ENCODE peak calls at places on chromosome 14, in five cellular contexts. X is cardiac septum, H is fibroblast of pulmonary artery, A is NCI-H1417, F is neural progenitor cell. D is an unnamed sample.

GRCh38 chr14:50846171-50846880 is 15.4 kb upstream of the NIN start:
- DNase-seq in X (no peak), H (peak), A (no peak), F (no peak), D (no peak)

GRCh38 chr14:32933943-32934890 is 4.5 kb upstream of the NPAS3 start:
- DNase-seq in X (no peak), H (peak), A (peak), F (peak), D (no peak)

GRCh38 chr14:22646570-22647254 is 2.6 kb upstream of the OR6J1 start:
- DNase-seq in X (no peak), H (peak), A (no peak), F (no peak), D (no peak)

GRCh38 chr14:104140213-104140462 is 1.8 kb downstream of the KIF26A start:
- DNase-seq in X (no peak), H (no peak), A (no peak), F (no peak), D (no peak)

GRCh38 chr14:99248761-99249171 is 23.2 kb downstream of the BCL11B start:
- DNase-seq in X (no peak), H (no peak), A (no peak), F (no peak), D (no peak)

GRCh38 chr14:93171366-93171765 is 13.3 kb downstream of the MOAP1 start:
- DNase-seq in X (no peak), H (no peak), A (no peak), F (no peak), D (no peak)

GRCh38 chr14:77067632-77068514 is 30.2 kb upstream of the CIPC start:
- DNase-seq in X (no peak), H (peak), A (peak), F (peak), D (no peak)

GRCh38 chr14:29806124-29806517 is 121.5 kb downstream of the PRKD1 start:
- DNase-seq in X (no peak), H (no peak), A (no peak), F (no peak), D (no peak)

GRCh38 chr14:101917413-101918124 is 46.8 kb upstream of the DYNC1H1 start:
- DNase-seq in X (no peak), H (no peak), A (no peak), F (no peak), D (no peak)

GRCh38 chr14:104604461-104605449 is at the start of gene TMEM179:
- DNase-seq in X (no peak), H (peak), A (peak), F (peak), D (no peak)

GRCh38 chr14:100898935-100899840 is 4.3 kb downstream of the RTL1 start:
- DNase-seq in X (peak), H (peak), A (peak), F (peak), D (peak)

GRCh38 chr14:103545915-103546650 is 16.4 kb downstream of the BAG5 start:
- DNase-seq in X (no peak), H (no peak), A (peak), F (no peak), D (no peak)

GRCh38 chr14:96762650-96763049 is 34.5 kb upstream of the VRK1 start:
- DNase-seq in X (no peak), H (peak), A (peak), F (peak), D (no peak)

GRCh38 chr14:41289025-41289424 is 317.7 kb upstream of the LRFN5 start:
- DNase-seq in X (no peak), H (no peak), A (no peak), F (no peak), D (no peak)

GRCh38 chr14:106390401-106390800 is 864.0 kb downstream of the TMEM121 start:
- DNase-seq in X (no peak), H (no peak), A (no peak), F (no peak), D (no peak)

GRCh38 chr14:59630281-59630963 is 53.8 kb upstream of the CCDC175 start:
- DNase-seq in X (no peak), H (peak), A (no peak), F (peak), D (no peak)

GRCh38 chr14:93011650-93012317 is 88.8 kb downstream of the CHGA start:
- DNase-seq in X (no peak), H (no peak), A (peak), F (no peak), D (no peak)

GRCh38 chr14:49598479-49599301 is at the start of gene LRR1:
- DNase-seq in X (peak), H (peak), A (peak), F (peak), D (peak)

GRCh38 chr14:53285806-53286205 is 132.7 kb upstream of the DDHD1 start:
- DNase-seq in X (no peak), H (peak), A (no peak), F (no peak), D (no peak)

GRCh38 chr14:103806805-103807204 is 40.6 kb downstream of the PPP1R13B start:
- DNase-seq in X (no peak), H (no peak), A (no peak), F (no peak), D (no peak)

GRCh38 chr14:68548194-68549056 is 244.4 kb downstream of the ZFP36L1 start:
- DNase-seq in X (peak), H (peak), A (peak), F (peak), D (peak)

GRCh38 chr14:95953111-95953724 is 76.6 kb downstream of the TUNAR start:
- DNase-seq in X (no peak), H (peak), A (no peak), F (peak), D (no peak)

GRCh38 chr14:97253756-97254155 is 456.6 kb downstream of the VRK1 start:
- DNase-seq in X (no peak), H (no peak), A (no peak), F (no peak), D (no peak)

GRCh38 chr14:35386673-35387125 is 17.9 kb downstream of the NFKBIA start:
- DNase-seq in X (no peak), H (no peak), A (no peak), F (peak), D (no peak)

GRCh38 chr14:72894623-72895378 is 900 bp upstream of the DPF3 start:
- DNase-seq in X (no peak), H (no peak), A (no peak), F (peak), D (no peak)

GRCh38 chr14:73140924-73141323 is 4.6 kb downstream of the PSEN1 start:
- DNase-seq in X (no peak), H (no peak), A (no peak), F (no peak), D (no peak)

GRCh38 chr14:69183735-69184134 is 7.6 kb upstream of the EXD2 start:
- DNase-seq in X (no peak), H (peak), A (no peak), F (no peak), D (no peak)

GRCh38 chr14:101276309-101277091 is 284.8 kb upstream of the DIO3 start:
- DNase-seq in X (no peak), H (no peak), A (peak), F (no peak), D (no peak)

GRCh38 chr14:72610831-72611200 is 283.1 kb downstream of the DPF3 start:
- DNase-seq in X (no peak), H (no peak), A (no peak), F (no peak), D (no peak)

GRCh38 chr14:68937790-68938514 is 41.1 kb downstream of the ACTN1 start:
- DNase-seq in X (peak), H (no peak), A (peak), F (peak), D (no peak)

GRCh38 chr14:56004807-56005579 is 113.2 kb upstream of the PELI2 start:
- DNase-seq in X (no peak), H (peak), A (no peak), F (peak), D (no peak)

D was measured in omental fat pad.